ENCODE peak calls at places on chromosomes 12 and 14, in seven cellular contexts. H, U, O, D, L, T and K are unnamed samples.

GRCh38 chr14:90198541-90198940 is 57.8 kb upstream of the PSMC1 start:
- DNase-seq in H (no peak), U (no peak), O (no peak), D (no peak), L (no peak), T (no peak), K (no peak)

GRCh38 chr12:110680032-110680431 is 8.9 kb downstream of the HVCN1 start:
- DNase-seq in H (no peak), U (no peak), O (no peak), D (no peak), L (no peak), T (no peak), K (no peak)

GRCh38 chr12:10968765-10969456 is 17.8 kb downstream of the TAS2R50 start:
- DNase-seq in H (peak), U (no peak), O (peak), D (peak), L (peak), T (no peak), K (peak)

GRCh38 chr12:75641031-75641780 is 129.8 kb upstream of the KRR1 start:
- DNase-seq in H (no peak), U (no peak), O (peak), D (no peak), L (no peak), T (peak), K (no peak)

GRCh38 chr12:1836854-1837411 is 16.6 kb downstream of the LRTM2 start:
- DNase-seq in H (no peak), U (peak), O (no peak), D (no peak), L (no peak), T (no peak), K (no peak)

GRCh38 chr12:56714431-56714929 is 10.6 kb downstream of the NACA start:
- DNase-seq in H (no peak), U (no peak), O (peak), D (no peak), L (no peak), T (no peak), K (no peak)

GRCh38 chr14:104979758-104980591 is 1.8 kb upstream of the AHNAK2 start:
- DNase-seq in H (peak), U (peak), O (peak), D (peak), L (peak), T (peak), K (peak)

GRCh38 chr12:82862069-82862841 is 175.5 kb downstream of the TMTC2 start:
- DNase-seq in H (no peak), U (no peak), O (peak), D (no peak), L (peak), T (no peak), K (no peak)

GRCh38 chr12:57611116-57611809 is at the start of gene ARHGEF25:
- DNase-seq in H (peak), U (peak), O (peak), D (peak), L (peak), T (peak), K (peak)

GRCh38 chr12:89817501-89818226 is 109.0 kb upstream of the ATP2B1 start:
- DNase-seq in H (no peak), U (no peak), O (peak), D (no peak), L (peak), T (peak), K (no peak)

GRCh38 chr14:100375273-100375962 is 52.3 kb downstream of the SLC25A47 start:
- DNase-seq in H (peak), U (peak), O (peak), D (peak), L (peak), T (peak), K (peak)
- TF ChIP-seq POLR2A in H (no peak), U (peak), O (peak), D (peak), L (peak), T (no peak), K (no peak)

GRCh38 chr12:8559676-8560075 is 19.0 kb upstream of the CLEC4E start:
- DNase-seq in H (no peak), U (no peak), O (no peak), D (no peak), L (no peak), T (no peak), K (no peak)

GRCh38 chr12:8560986-8561385 is 20.3 kb upstream of the CLEC4E start:
- DNase-seq in H (no peak), U (no peak), O (no peak), D (no peak), L (no peak), T (no peak), K (no peak)

GRCh38 chr12:8564656-8565055 is 24.0 kb upstream of the CLEC4E start:
- DNase-seq in H (no peak), U (no peak), O (no peak), D (no peak), L (no peak), T (no peak), K (no peak)

GRCh38 chr12:8563383-8563782 is 22.7 kb upstream of the CLEC4E start:
- DNase-seq in H (no peak), U (no peak), O (no peak), D (no peak), L (no peak), T (no peak), K (no peak)

GRCh38 chr12:8562310-8562709 is 21.6 kb upstream of the CLEC4E start:
- DNase-seq in H (no peak), U (no peak), O (no peak), D (no peak), L (no peak), T (peak), K (no peak)
- TF ChIP-seq CTCF in H (no peak), U (no peak), O (no peak), D (no peak), L (peak), T (no peak), K (no peak)

GRCh38 chr12:2959508-2960431 is 573 bp downstream of the TEAD4 start:
- DNase-seq in H (peak), U (peak), O (peak), D (no peak), L (peak), T (peak), K (peak)
- TF ChIP-seq POLR2A in H (peak), U (peak), O (peak), D (no peak), L (no peak), T (no peak), K (peak)

GRCh38 chr12:3552726-3553045 is 61.7 kb downstream of the PRMT8 start:
- DNase-seq in H (no peak), U (no peak), O (no peak), D (no peak), L (no peak), T (no peak), K (no peak)

GRCh38 chr12:3554547-3555115 is 63.6 kb downstream of the PRMT8 start:
- DNase-seq in H (no peak), U (no peak), O (no peak), D (no peak), L (no peak), T (no peak), K (no peak)

GRCh38 chr12:3551976-3552725 is 61.1 kb downstream of the PRMT8 start:
- DNase-seq in H (no peak), U (no peak), O (no peak), D (no peak), L (no peak), T (no peak), K (no peak)

GRCh38 chr12:3553221-3553620 is 62.2 kb downstream of the PRMT8 start:
- DNase-seq in H (no peak), U (no peak), O (no peak), D (no peak), L (no peak), T (no peak), K (no peak)

DNA sequence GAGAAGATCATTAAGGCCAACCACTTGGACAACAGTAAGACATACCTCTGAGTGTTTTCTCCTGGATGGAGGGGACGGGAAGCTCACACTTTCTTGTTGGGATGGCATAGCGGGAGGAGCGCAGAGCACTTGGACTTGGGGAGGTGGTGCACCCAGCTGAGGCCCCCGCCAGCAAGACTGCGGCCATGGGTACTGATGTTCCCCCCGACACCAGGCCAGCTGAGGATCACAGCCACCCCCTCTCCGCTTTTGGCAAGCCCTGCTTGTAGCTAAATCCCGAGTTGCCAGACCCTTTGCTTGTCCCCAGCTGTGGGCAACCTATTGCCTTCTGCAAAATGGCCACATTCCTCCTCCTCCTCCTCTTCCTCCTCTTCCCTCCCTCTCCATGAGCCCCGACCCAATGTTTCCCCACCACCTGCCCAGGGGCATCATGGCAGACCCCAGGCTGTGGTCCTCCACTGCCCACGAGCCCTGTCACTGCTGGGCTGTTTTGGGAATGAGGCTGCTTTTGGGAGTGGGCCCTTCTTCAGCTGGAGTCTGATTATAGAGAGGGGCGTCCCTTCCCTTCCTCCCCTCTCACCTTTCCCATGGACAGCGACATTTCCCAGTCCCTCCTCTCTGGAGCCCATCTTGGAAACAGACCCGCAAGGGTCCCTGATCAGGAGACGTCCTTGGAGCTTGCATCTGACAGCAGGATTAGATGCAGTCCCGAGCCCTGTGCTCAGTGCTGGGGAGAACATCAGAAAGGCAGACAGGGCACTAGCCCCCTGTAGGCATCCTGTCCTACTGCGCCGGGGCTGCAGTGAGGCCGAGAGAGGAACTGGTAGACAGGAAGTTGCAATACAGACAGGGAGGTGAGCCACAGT is 62.9 kb downstream of the PRMT8 start:
- DNase-seq in H (no peak), U (no peak), O (no peak), D (no peak), L (no peak), T (no peak), K (no peak)
- TF ChIP-seq CTCF in H (no peak), U (no peak), O (no peak), D (no peak), L (no peak), T (no peak), K (no peak)

GRCh38 chr12:93185369-93185741 is 192.4 kb upstream of the NUDT4 start:
- DNase-seq in H (no peak), U (no peak), O (no peak), D (no peak), L (no peak), T (no peak), K (no peak)

GRCh38 chr12:93186621-93187020 is 191.1 kb upstream of the NUDT4 start:
- DNase-seq in H (no peak), U (no peak), O (no peak), D (no peak), L (no peak), T (no peak), K (no peak)

GRCh38 chr12:93186131-93186530 is 191.6 kb upstream of the NUDT4 start:
- DNase-seq in H (no peak), U (no peak), O (peak), D (no peak), L (no peak), T (no peak), K (no peak)

GRCh38 chr12:93184664-93185368 is 192.9 kb upstream of the NUDT4 start:
- DNase-seq in H (no peak), U (no peak), O (no peak), D (no peak), L (no peak), T (no peak), K (no peak)

DNA sequence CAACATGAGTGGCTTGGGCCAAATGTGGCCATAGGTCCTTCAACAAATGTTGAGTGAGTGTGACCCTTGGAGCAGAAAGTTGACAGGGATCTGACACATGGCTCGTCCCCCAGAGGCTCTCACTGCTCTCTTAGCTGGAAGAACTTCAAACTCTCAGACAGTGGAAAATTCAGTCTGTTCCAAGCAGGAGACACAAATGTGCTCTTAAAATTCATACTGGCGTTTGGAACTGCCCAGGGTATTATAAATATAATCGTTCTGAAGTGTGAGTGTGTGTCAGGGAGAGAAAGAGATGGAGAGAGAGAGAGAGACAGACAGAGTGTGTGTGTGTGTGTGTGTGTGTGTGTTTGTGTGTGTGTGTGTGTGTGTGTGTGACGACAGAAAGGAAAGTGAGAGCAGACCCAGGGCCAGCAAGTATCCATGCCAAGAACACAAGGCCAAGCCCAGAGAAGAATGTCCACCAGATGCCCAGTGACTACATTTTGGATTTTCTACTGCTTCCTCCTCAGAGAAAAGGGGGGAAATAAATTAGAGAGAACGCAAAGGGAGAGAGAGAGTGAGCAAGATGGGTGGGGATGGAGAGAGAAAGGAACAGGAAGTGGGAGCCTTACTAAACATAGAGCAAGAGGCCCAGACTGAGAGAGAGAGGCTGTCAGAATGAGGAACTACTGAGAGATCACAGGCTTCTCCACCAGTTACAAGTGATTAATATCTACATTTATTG is 193.6 kb upstream of the NUDT4 start:
- DNase-seq in H (peak), U (no peak), O (no peak), D (peak), L (no peak), T (no peak), K (no peak)
- TF ChIP-seq POLR2A in H (no peak), U (no peak), O (no peak), D (no peak), L (no peak), T (no peak), K (no peak)

GRCh38 chr12:122946690-122947271 is 19.5 kb downstream of the ABCB9 start:
- DNase-seq in H (peak), U (peak), O (peak), D (peak), L (peak), T (peak), K (peak)
- TF ChIP-seq CTCF in H (no peak), U (no peak), O (peak), D (peak), L (peak), T (peak), K (no peak)

DNA sequence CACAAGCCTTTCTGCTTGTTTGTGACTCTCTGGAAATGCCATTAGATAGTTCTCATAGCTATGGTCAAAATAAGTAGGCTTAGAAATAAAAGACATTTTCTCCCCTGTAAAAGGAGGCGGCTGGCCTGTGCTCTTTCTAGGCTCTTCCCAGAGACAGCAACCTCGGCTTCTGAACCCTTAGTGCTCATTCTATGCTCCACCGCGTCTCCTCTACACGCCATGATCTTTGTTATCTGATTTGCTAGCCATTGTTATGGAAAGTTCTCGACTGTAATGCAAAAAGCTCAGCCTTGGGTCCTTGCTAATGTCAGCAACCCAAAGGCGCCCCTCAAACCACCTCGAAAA is 64.5 kb downstream of the CRADD start:
- DNase-seq in H (peak), U (no peak), O (no peak), D (no peak), L (no peak), T (peak), K (no peak)
- TF ChIP-seq POLR2A in H (no peak), U (no peak), O (no peak), D (no peak), L (no peak), T (no peak), K (no peak)

DNA sequence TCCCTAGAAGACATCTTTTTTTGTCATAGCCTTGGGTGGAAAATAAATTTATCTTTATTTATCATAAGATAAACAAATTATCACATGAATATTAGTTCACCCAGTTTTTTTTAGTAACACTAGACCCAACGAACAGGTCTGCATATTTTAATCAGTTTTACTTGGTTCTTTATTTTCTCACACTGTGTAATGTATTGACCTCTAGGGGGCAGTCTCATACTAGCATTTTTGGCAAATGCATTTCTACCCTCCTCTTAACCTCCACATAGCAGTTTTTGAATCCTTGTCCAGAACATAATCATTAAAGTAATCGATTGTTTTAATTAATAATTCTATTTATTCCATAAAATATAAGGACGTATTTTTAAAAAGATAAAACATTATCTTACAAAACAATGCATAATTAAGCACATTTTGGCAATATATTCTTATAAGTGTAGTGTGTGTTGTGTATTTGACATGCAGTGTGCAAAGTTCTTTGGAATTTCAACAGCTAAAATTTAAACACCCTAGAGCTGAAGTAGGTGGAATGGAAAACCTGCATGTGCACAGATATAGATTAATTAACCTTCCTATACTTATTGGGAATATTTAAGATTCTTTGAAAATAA is 31.6 kb upstream of the PTPRQ start:
- DNase-seq in H (no peak), U (no peak), O (peak), D (no peak), L (peak), T (peak), K (no peak)
- TF ChIP-seq CTCF in H (peak), U (peak), O (peak), D (peak), L (peak), T (peak), K (peak)